ENCODE peak calls at places on chromosomes 4 and X, in four cellular contexts. V is HCT116, D is K562, B is HepG2. R is an unnamed sample.

GRCh38 chr4:117692538-117692937 is 341.7 kb upstream of the NDST3 start:
- DNase-seq in V (no peak), D (no peak), B (no peak), R (no peak)

GRCh38 chr4:5785806-5786680 is 75.0 kb downstream of the EVC start:
- DNase-seq in V (no peak), D (no peak), B (no peak), R (no peak)

GRCh38 chrX:38112566-38112965 is 106.2 kb downstream of the SYTL5 start:
- DNase-seq in V (no peak), D (no peak), B (no peak), R (no peak)

GRCh38 chr4:122930877-122931276 is 8.5 kb upstream of the NUDT6 start:
- DNase-seq in V (no peak), D (no peak), B (no peak), R (no peak)

GRCh38 chrX:68273887-68274286 is 159.4 kb downstream of the OPHN1 start:
- DNase-seq in V (peak; percentile 8), D (no peak), B (no peak), R (no peak)

GRCh38 chr4:21366840-21367239 is 581.7 kb downstream of the KCNIP4 start:
- DNase-seq in V (no peak), D (no peak), B (no peak), R (no peak)

GRCh38 chrX:47697171-47697570 is 38.2 kb upstream of the UXT start:
- DNase-seq in V (no peak), D (no peak), B (no peak), R (no peak)

GRCh38 chr4:5361968-5362367 is 310.7 kb downstream of the STK32B start:
- DNase-seq in V (no peak), D (no peak), B (no peak), R (no peak)

DNA sequence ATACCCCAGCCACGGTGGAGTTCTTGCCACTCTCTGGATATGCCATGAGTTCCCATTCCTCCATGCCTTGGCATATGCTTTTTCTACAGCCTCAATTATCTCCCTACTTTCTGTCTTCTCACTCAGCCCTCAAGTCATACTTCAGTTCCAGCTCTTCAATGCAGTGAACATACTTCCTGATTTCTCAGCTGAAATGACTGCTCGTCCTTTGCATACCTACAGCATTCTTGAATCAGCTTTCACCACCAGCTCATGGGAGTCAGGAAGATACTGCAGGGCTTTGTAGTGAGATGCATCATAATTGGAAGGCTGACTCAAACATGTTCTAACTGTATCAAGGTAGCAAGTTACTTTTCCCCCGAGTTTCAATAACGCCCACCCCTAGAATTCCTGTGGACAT is 118.4 kb downstream of the APBB2 start:
- DNase-seq in V (no peak), D (no peak), B (no peak), R (no peak)
- TF ChIP-seq ELF1 in V (no peak), D (no peak), B (no peak), R (peak; percentile 66)

GRCh38 chr4:68962868-68963267 is 11.3 kb upstream of the UGT2A3 start:
- DNase-seq in V (no peak), D (no peak), B (no peak), R (no peak)

GRCh38 chr4:68960294-68961163 is 8.9 kb upstream of the UGT2A3 start:
- DNase-seq in V (no peak), D (no peak), B (no peak), R (no peak)

GRCh38 chr4:68963389-68963788 is 11.8 kb upstream of the UGT2A3 start:
- DNase-seq in V (no peak), D (no peak), B (no peak), R (no peak)
- TF ChIP-seq ELF1 in V (no peak), D (no peak), B (no peak), R (no peak)

DNA sequence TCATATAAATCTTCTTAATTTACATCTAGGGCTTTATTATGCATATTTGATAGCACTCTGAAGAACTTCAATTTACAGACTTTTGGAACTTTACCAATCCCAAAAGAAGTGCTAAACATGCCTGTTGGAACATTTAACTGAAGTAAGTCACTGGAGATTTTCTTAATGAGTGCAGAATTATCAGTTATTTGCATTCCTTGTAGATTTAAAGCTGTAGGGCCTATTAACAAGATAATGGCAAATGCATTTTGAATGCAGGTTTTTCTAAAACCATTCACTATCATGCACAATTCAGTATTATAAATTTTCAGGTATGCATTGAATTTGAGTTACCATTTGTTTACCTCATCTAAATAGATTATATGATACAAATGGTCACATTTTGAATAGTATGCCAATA is 1181.1 kb downstream of the ARAP2 start:
- DNase-seq in V (no peak), D (no peak), B (no peak), R (no peak)
- TF ChIP-seq ELF1 in V (no peak), D (no peak), B (no peak), R (no peak)

DNA sequence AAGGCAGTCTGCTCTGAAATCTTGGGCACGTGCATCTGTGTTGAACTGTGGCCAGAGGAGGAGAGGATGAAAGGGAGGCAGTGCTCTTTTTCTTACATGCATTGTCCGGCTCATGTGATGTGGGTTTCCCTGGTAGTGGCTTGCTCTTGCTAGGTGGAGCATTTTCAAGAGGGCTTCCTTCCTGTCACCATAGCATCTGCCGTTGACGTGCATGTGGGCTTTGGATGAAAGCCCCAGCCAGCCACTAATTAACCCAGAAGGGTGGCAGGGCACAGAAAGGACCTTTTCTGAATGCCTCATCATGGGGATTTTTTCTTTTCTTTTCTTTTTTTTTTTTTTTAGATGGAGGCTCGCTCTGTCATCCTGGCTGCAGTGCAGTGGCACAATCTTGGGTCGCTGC is 121.3 kb downstream of the GPR143 start:
- DNase-seq in V (no peak), D (no peak), B (no peak), R (no peak)
- TF ChIP-seq ELF1 in V (no peak), D (no peak), B (no peak), R (no peak)

GRCh38 chrX:11352296-11352741 is 59.1 kb downstream of the AMELX start:
- DNase-seq in V (no peak), D (no peak), B (no peak), R (no peak)

GRCh38 chrX:11349020-11349419 is 55.8 kb downstream of the AMELX start:
- DNase-seq in V (no peak), D (no peak), B (no peak), R (no peak)

GRCh38 chrX:11349661-11350337 is 56.6 kb downstream of the AMELX start:
- DNase-seq in V (no peak), D (no peak), B (no peak), R (no peak)

GRCh38 chrX:11355259-11355909 is 62.2 kb downstream of the AMELX start:
- DNase-seq in V (no peak), D (no peak), B (no peak), R (no peak)

GRCh38 chrX:11351375-11352295 is 58.4 kb downstream of the AMELX start:
- DNase-seq in V (no peak), D (no peak), B (no peak), R (no peak)
- TF ChIP-seq ELF1 in V (no peak), D (peak; percentile 16), B (no peak), R (no peak)

GRCh38 chr4:105414316-105414715 is 59.5 kb downstream of the PPA2 start:
- DNase-seq in V (no peak), D (no peak), B (no peak), R (no peak)
- TF ChIP-seq ELF1 in V (no peak), D (no peak), B (no peak), R (no peak)

GRCh38 chr4:169617306-169617705 is 3.1 kb upstream of the CLCN3 start:
- DNase-seq in V (no peak), D (no peak), B (no peak), R (no peak)
- TF ChIP-seq ELF1 in V (no peak), D (no peak), B (no peak), R (no peak)

DNA sequence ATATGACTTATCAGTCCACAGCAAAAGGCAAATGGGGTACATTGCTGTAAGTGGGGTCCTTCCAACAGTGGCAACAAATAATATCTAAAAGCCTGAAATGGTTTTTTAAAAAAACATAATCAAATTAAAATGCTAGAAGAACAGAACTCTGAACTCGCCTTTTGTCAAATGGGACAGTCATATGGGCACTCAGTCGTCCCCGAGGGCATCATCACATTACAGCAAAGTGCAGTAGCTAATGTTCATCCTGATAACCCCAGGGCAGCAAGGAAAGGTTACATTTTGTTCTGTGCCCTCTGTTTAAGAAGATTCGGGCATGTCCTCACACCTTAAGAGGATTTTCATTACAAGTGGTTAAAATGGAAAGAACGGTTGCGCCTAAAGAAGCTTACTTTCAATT is 997.9 kb upstream of the TENM3 start:
- DNase-seq in V (no peak), D (no peak), B (no peak), R (no peak)
- TF ChIP-seq ELF1 in V (no peak), D (no peak), B (no peak), R (no peak)

R was measured in SK-N-SH.